ENCODE peak calls at places on chromosomes 7 and 10, in ten cellular contexts. E, I, H, P, Y, D, V, S, R and F are unnamed samples.

GRCh38 chr7:129611246-129612111 is at the start of gene NRF1:
- DNase-seq in Y (peak), S (peak), R (peak), P (peak), V (peak), D (peak), E (peak), I (peak), H (peak), F (peak)

GRCh38 chr10:92667078-92667477 is 22.7 kb upstream of the HHEX start:
- DNase-seq in S (no peak), R (no peak), D (no peak), V (no peak), I (no peak), Y (no peak), P (no peak), H (no peak), E (no peak), F (no peak)

GRCh38 chr10:127873901-127874470 is 18.8 kb downstream of the CLRN3 start:
- DNase-seq in E (no peak), H (no peak), R (no peak), V (no peak), I (no peak), S (no peak), P (no peak), D (no peak), Y (no peak), F (no peak)

GRCh38 chr7:137015015-137015414 is 146.6 kb downstream of the CHRM2 start:
- DNase-seq in H (no peak), R (no peak), V (no peak), I (no peak), S (no peak), Y (no peak), P (no peak), D (no peak), E (no peak), F (no peak)

GRCh38 chr7:18607025-18607424 is 111.5 kb downstream of the HDAC9 start:
- DNase-seq in R (peak), P (no peak), D (no peak), V (no peak), E (no peak), Y (no peak), H (no peak), I (no peak), S (no peak), F (peak)

GRCh38 chr10:24556746-24557742 is 166.6 kb downstream of the ARHGAP21 start:
- DNase-seq in E (no peak), P (peak), S (peak), H (no peak), Y (peak), I (no peak), V (no peak), D (no peak), R (peak), F (peak)

GRCh38 chr7:98831641-98832221 is 38.1 kb downstream of the TMEM130 start:
- DNase-seq in Y (peak), H (no peak), S (peak), R (no peak), I (peak), D (no peak), E (peak), P (peak), V (no peak), F (no peak)

GRCh38 chr7:143410523-143411004 is 1.9 kb upstream of the EPHA1 start:
- DNase-seq in D (no peak), V (no peak), P (no peak), R (peak), Y (no peak), E (no peak), S (no peak), H (no peak), I (peak), F (peak)

GRCh38 chr10:17454181-17454800 is at the start of gene ST8SIA6:
- DNase-seq in R (peak), Y (peak), V (no peak), S (peak), H (peak), E (peak), P (no peak), I (peak), D (peak), F (peak)

GRCh38 chr7:41222704-41223103 is 480.2 kb downstream of the INHBA start:
- DNase-seq in D (no peak), I (no peak), S (peak), V (peak), R (peak), H (no peak), Y (no peak), E (no peak), P (no peak), F (peak)

GRCh38 chr7:1225462-1226154 is 7.1 kb upstream of the UNCX start:
- DNase-seq in R (no peak), S (no peak), I (peak), V (no peak), P (no peak), D (peak), Y (no peak), H (no peak), E (no peak), F (no peak)

GRCh38 chr10:78433722-78434535 is 400.3 kb downstream of the RPS24 start:
- DNase-seq in R (no peak), I (no peak), Y (no peak), P (no peak), E (no peak), D (peak), S (no peak), V (no peak), H (no peak), F (no peak)

DNA sequence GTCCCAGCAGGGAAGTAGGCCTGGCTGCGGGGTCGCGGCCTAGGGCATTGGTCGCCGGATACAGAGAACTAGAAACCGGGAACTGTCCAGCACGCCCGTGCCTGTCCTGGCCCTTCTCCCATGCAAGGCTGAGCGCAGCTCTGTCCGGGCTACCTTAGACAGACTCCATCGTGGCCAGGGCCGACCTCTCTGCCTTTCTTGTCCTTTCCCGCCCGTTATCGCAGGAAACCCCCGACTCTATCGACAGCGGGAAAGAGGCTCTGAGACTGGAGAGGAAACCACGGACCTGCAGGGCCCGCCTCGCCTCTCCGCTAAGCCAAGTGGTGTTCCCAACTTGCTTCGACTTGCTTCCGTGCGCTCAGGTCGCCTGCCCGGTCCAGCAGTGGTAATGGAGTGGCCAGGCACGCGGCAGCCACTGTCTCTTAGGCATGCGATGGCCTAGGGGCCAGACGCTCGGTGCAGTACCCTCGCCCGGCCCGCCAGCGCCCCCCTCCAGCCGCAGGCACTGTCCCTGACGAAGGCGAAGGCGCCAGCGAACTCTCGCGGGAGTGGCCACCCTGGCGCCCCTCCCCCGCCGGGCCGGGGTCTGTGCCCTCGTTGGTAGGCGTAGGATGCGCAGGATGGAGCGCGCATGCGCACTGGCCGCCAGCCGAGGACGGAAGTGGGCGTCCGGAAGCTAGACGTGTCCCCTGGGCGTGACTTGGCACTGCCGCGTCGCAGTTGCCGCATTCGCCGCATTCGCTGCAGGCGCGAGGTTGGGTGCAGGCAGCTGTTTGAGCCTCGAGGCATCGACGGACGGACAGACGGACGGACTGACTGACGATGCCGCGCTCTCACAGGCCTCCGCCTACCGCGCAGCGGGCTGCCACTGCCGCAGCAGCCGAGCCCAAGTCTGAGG is 54.4 kb downstream of the MCMBP start:
- DNase-seq in S (peak), H (no peak), I (peak), D (peak), R (peak), P (no peak), V (no peak), Y (no peak), E (peak), F (peak)
- H3K4me3 ChIP-seq in S (peak), H (no peak), I (no peak), D (no peak), R (no peak), P (no peak), V (peak), Y (no peak), E (peak), F (peak)

DNA sequence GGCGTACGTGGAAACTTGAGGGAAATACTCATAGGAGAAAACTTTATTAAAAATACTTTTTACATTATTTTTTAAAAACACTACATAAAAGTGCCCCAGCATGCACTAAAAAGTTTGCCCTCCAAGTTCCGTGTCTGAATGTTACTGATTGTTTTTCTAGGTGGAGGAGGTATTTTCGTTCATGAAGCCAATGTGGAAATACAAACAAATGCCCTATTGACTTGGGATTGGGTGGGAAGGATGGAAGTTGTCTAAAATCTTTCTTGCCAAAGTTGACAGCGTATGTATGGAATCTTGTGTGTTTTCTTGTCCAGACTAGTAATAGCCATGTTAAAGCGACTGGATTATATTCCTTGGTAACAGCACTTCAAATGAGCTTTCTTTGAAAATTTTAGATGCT is 1.2 kb downstream of the PROSER2 start:
- DNase-seq in R (peak), V (no peak), S (no peak), P (peak), I (no peak), E (no peak), H (no peak), Y (no peak), D (no peak), F (peak)
- H3K4me3 ChIP-seq in R (peak), V (no peak), S (no peak), P (peak), I (no peak), E (peak), H (no peak), Y (peak), D (peak), F (peak)

GRCh38 chr7:128274246-128274889 is 33.3 kb downstream of the LEP start:
- DNase-seq in I (no peak), V (no peak), E (no peak), S (no peak), R (no peak), P (no peak), D (no peak), Y (no peak), H (no peak), F (no peak)

GRCh38 chr7:128274890-128275603 is 34.0 kb downstream of the LEP start:
- DNase-seq in Y (no peak), R (no peak), I (no peak), S (no peak), V (no peak), H (no peak), D (peak), E (no peak), P (peak), F (no peak)

GRCh38 chr7:128268233-128268632 is 27.2 kb downstream of the LEP start:
- DNase-seq in S (no peak), E (no peak), V (no peak), H (no peak), P (no peak), Y (no peak), I (no peak), D (no peak), R (no peak), F (no peak)

GRCh38 chr7:128270799-128271411 is 29.8 kb downstream of the LEP start:
- DNase-seq in H (no peak), E (peak), V (no peak), R (no peak), Y (no peak), D (no peak), I (no peak), S (no peak), P (no peak), F (no peak)

DNA sequence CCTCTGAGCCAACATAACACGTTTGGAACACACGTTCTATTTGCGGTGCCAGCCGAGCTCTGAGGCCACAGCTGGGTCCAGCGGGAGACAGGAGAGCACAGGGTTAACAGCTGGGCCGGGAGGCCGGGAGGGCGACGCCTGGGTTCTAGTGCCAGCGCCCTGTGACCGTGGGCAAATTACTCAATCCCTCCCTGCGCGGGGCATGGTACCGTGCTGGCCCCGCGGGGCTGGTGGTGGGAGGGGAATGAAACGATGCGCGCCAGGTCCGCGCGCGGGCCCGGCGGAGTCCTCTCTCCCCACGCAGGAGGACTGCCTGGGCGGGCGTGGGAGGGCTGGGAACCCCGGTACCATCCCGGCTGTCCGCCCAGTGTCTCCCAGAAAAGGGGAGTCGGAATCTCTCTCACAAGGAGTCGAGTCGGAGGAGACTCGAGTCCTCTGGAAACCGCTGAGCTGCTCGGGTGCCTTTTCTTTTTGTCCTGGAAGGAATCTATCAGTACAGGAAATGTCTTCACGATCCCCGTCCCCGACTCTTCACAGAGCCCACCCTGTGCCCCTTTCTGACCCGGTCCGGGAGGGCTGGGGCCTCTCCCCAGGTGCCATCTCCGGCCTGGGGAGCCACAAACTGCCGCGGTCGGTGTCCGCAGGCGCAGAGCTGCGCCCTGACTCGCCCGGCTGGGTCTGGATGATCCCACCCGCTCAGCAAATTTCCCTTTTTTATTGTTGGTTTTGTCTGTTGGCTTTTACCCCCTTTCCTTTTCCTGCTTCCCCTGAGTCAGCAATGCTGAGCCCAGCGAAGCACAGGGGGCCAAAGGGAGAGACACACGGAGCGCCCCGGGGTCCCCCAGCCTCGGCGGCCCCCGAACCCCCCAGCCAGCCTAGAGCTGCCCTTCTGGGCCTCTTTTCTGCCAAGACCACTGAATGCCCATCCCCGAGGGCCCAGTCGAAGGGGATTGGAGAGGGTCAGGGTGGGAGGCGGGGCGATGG is 30.7 kb downstream of the LEP start:
- DNase-seq in I (no peak), P (no peak), S (no peak), V (no peak), H (no peak), Y (no peak), R (no peak), E (no peak), D (no peak), F (no peak)
- H3K4me3 ChIP-seq in I (no peak), P (no peak), S (peak), V (peak), H (no peak), Y (no peak), R (peak), E (peak), D (no peak), F (peak)

GRCh38 chr7:78346824-78347223 is 548.3 kb downstream of the PHTF2 start:
- DNase-seq in R (no peak), H (no peak), D (no peak), V (no peak), P (no peak), S (no peak), I (no peak), Y (no peak), E (no peak), F (no peak)
- H3K4me3 ChIP-seq in R (no peak), H (no peak), D (no peak), V (no peak), P (no peak), S (no peak), I (no peak), Y (no peak), E (no peak), F (no peak)